ENCODE peak calls at places on chromosomes 5 and 9, in ten cellular contexts. E, L, H, W, O, C, P, A, V and B are unnamed samples.

GRCh38 chr5:43396762-43397304 is 15.4 kb downstream of the CCL28 start:
- DNase-seq in P (no peak), O (peak; percentile 61), H (peak; percentile 53), V (peak; percentile 64), L (peak; percentile 11), C (peak; percentile 21), E (peak; percentile 22), A (peak; percentile 3), W (no peak), B (peak; percentile 5)

GRCh38 chr9:137665697-137666504 is 47.1 kb downstream of the EHMT1 start:
- DNase-seq in H (no peak), L (no peak), E (no peak), V (peak; percentile 76), W (no peak), A (peak; percentile 90), O (no peak), C (peak; percentile 41), P (no peak), B (peak; percentile 56)

GRCh38 chr5:68446487-68446894 is 230.9 kb downstream of the PIK3R1 start:
- DNase-seq in H (no peak), O (no peak), E (no peak), V (no peak), C (no peak), A (no peak), W (no peak), L (no peak), P (no peak), B (no peak)

GRCh38 chr9:131651160-131651559 is 88.7 kb downstream of the RAPGEF1 start:
- DNase-seq in L (no peak), O (no peak), H (no peak), A (no peak), P (no peak), V (no peak), W (no peak), C (no peak), E (no peak), B (no peak)

GRCh38 chr9:109742759-109743388 is 37.1 kb upstream of the PALM2AKAP2 start:
- DNase-seq in H (no peak), V (no peak), O (no peak), L (no peak), A (peak; percentile 62), E (peak; percentile 31), C (peak; percentile 63), W (no peak), P (no peak), B (peak; percentile 81)

GRCh38 chr5:11903614-11904269 is 504 bp downstream of the CTNND2 start:
- DNase-seq in A (peak; percentile 90), C (peak; percentile 18), L (peak; percentile 72), O (peak; percentile 64), W (no peak), H (peak; percentile 68), V (no peak), P (no peak), E (no peak), B (no peak)

GRCh38 chr5:176894298-176894697 is 4.8 kb downstream of the HK3 start:
- DNase-seq in E (no peak), O (no peak), C (no peak), V (no peak), P (no peak), H (no peak), W (no peak), A (no peak), L (no peak), B (no peak)

GRCh38 chr5:88172847-88173758 is 95.5 kb downstream of the TMEM161B start:
- DNase-seq in L (no peak), A (peak; percentile 62), C (no peak), E (no peak), V (no peak), O (no peak), W (peak; percentile 5), P (no peak), H (no peak), B (no peak)

GRCh38 chr5:23025604-23026003 is 172.5 kb upstream of the CDH12 start:
- DNase-seq in W (no peak), A (no peak), E (no peak), O (no peak), P (no peak), L (no peak), V (no peak), C (no peak), H (no peak), B (no peak)

GRCh38 chr5:142670811-142671210 is 15.1 kb downstream of the FGF1 start:
- DNase-seq in O (no peak), C (no peak), W (peak; percentile 53), E (no peak), A (no peak), H (no peak), P (no peak), L (no peak), V (no peak), B (peak; percentile 57)

DNA sequence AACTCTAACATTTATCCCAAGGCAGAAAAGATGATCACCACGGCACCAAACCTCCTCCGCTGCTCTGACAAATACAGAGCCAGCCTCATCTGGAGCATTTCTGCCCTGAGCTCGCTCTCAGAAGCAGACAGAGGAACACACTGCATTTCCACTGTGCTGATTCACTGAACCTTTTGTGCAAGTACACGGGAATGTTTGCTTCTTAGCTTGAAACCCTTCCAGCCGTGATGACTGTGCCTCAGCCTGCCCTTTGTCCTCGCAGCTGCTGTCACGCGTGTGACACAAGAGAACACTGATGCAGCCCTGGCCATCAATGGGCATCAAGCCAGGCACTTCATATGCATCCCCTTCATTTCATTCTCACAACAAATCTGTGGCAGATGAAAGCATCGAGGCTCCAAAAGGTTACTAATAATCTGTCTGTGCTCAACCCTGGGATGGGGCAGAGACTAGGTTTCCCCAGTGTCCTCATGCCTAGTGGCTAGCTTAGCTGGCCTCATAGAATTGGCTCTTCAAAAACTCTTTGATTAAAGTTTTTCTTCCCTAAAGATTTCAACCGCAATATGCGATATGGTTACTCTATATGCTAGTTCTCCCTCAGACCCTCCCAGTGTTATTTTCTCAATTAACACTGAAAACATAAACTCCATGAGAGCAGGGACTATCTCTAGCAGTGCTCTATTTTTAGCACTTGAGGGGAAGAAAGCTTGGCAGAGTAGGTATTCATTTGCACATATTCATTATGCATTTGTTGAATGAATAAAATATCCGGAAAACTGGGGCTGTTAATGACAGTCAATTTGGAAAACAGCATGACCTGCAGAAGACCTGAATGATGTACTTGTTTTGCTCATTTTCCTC is 7.3 kb downstream of the CDC14B start:
- DNase-seq in V (peak; percentile 82), H (peak; percentile 48), L (no peak), O (peak; percentile 54), C (peak; percentile 87), P (peak; percentile 80), E (peak; percentile 86), A (peak; percentile 75), W (peak; percentile 96), B (peak; percentile 94)
- H3K4me3 ChIP-seq in V (no peak overlapping the region), H (peak overlapping the region; percentile 40), L (no peak overlapping the region), O (no peak overlapping the region), C (peak overlapping the region; percentile 8), P (no peak overlapping the region), E (peak overlapping the region; percentile 6), A (no peak overlapping the region), W (peak overlapping the region; percentile 0), B (peak overlapping the region; percentile 30)

DNA sequence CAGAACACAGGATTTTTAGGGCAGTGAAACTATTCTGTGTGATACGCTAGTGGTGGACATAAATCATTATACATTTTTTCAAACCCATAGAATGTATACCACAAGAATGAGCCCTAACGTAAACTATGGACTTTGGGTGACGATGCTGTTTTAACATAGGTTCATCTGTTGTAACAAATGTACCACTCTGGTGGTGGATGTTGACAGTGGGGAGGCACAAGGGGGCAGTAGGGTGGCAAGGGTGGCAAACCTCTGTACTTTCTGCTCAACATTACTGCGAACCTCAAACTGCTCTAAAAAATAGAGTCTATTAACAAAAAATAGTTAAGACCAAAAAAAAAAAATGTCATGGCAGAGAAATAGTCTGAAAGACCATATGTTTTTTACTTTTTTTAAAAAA is 9.1 kb upstream of the MVB12B start:
- DNase-seq in H (no peak), L (no peak), C (no peak), O (no peak), E (no peak), V (no peak), W (peak; percentile 25), P (no peak), A (no peak), B (peak; percentile 20)
- TF ChIP-seq CTCF in H (peak; percentile 36), L (peak; percentile 45), C (peak; percentile 40), O (no peak), E (peak; percentile 13), V (peak; percentile 34), W (peak; percentile 40), P (peak; percentile 46), A (peak; percentile 31), B (peak; percentile 39)

GRCh38 chr5:59368951-59369350 is 524.6 kb downstream of the PDE4D start:
- DNase-seq in O (no peak), E (no peak), W (no peak), P (no peak), A (no peak), V (no peak), C (no peak), L (no peak), H (no peak), B (no peak)

GRCh38 chr5:59367791-59368394 is 525.6 kb downstream of the PDE4D start:
- DNase-seq in P (peak; percentile 27), O (peak; percentile 69), E (peak; percentile 86), W (peak; percentile 66), L (peak; percentile 57), H (peak; percentile 39), C (peak; percentile 74), A (peak; percentile 78), V (peak; percentile 75), B (peak; percentile 61)

GRCh38 chr5:59371525-59372138 is 521.9 kb downstream of the PDE4D start:
- DNase-seq in H (no peak), L (no peak), E (no peak), V (no peak), W (no peak), P (no peak), C (no peak), A (no peak), O (no peak), B (no peak)

GRCh38 chr5:59361454-59361853 is 532.1 kb downstream of the PDE4D start:
- DNase-seq in C (no peak), W (no peak), O (no peak), E (no peak), L (no peak), P (no peak), H (no peak), A (no peak), V (no peak), B (no peak)

DNA sequence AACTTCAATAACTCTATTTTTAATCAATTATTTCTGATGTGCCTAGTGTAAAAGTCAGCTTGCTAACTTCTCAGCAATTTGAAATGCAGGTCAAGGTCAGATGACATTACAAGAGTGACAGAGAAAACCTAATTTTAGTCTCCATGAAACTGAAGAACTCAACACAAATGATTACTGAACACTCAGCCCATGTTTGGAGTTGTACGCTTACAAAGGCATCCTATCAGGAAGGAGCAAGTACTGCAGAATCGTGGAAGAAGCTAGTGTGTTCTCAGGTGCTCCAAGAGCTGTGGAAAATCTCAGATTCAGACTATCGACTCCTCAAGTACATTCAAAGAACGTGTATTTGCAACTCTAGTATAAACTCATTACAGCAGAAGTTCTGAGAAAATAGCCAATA is 526.7 kb downstream of the PDE4D start:
- DNase-seq in O (no peak), P (no peak), A (no peak), W (no peak), C (no peak), V (no peak), L (no peak), E (no peak), H (no peak), B (no peak)
- H3K4me3 ChIP-seq in O (no peak overlapping the region), P (no peak overlapping the region), A (no peak overlapping the region), W (no peak overlapping the region), C (no peak overlapping the region), V (no peak overlapping the region), L (no peak overlapping the region), E (no peak overlapping the region), H (no peak overlapping the region), B (no peak overlapping the region)

GRCh38 chr5:139648205-139649081 is at the start of gene CXXC5:
- DNase-seq in H (peak; percentile 96), W (peak; percentile 83), L (peak; percentile 88), E (peak; percentile 85), V (peak; percentile 92), A (peak; percentile 94), O (peak; percentile 91), C (peak; percentile 92), P (no peak), B (peak; percentile 92)
- TF ChIP-seq CTCF in H (no peak), W (no peak), L (no peak), E (no peak), V (no peak), A (no peak), O (peak; percentile 5), C (no peak), P (no peak), B (no peak)